ENCODE peak calls at places on chromosomes 4 and X, in four cellular contexts. X is IMR-90, L is PC-3, J is mammary epithelial cell. K is an unnamed sample. For H3K4me1 and H3K27me3, the result is how much of the 10 kb centered on the place peaks cover.

GRCh38 chrX:1400731-1401471 is 9.0 kb upstream of the SLC25A6 start:
- DNase-seq in X (no peak), L (no peak), J (no peak), K (peak)

GRCh38 chrX:77519765-77520164 is 72.6 kb downstream of the FGF16 start:
- DNase-seq in X (no peak), L (no peak), J (no peak), K (no peak)

GRCh38 chr4:41857225-41857624 is 78.0 kb upstream of the TMEM33 start:
- DNase-seq in X (no peak), L (no peak), J (no peak), K (no peak)

GRCh38 chr4:91935217-91935616 is 368.5 kb upstream of the GRID2 start:
- DNase-seq in X (no peak), L (no peak), J (no peak), K (peak)

GRCh38 chr4:79272761-79273160 is 53.1 kb downstream of the NAA11 start:
- DNase-seq in X (no peak), L (no peak), J (no peak), K (no peak)

GRCh38 chr4:172344266-172344772 is 531.1 kb downstream of the GALNTL6 start:
- DNase-seq in X (no peak), L (no peak), J (no peak), K (no peak)

GRCh38 chrX:94854251-94854650 is 1180.2 kb downstream of the FAM133A start:
- DNase-seq in X (no peak), L (no peak), J (no peak), K (no peak)

GRCh38 chr4:10192331-10192730 is 75.7 kb upstream of the WDR1 start:
- DNase-seq in X (no peak), L (no peak), J (peak), K (no peak)

GRCh38 chrX:111955916-111956315 is 79.9 kb downstream of the TRPC5OS start:
- DNase-seq in X (no peak), L (no peak), J (no peak), K (no peak)

GRCh38 chr4:184817494-184818215 is 8.1 kb downstream of the ACSL1 start:
- DNase-seq in X (no peak), L (no peak), J (no peak), K (no peak)

GRCh38 chr4:98711526-98711925 is 53.1 kb upstream of the TSPAN5 start:
- DNase-seq in X (no peak), L (no peak), J (no peak), K (no peak)

GRCh38 chrX:154059231-154059630 is 38.3 kb downstream of the MECP2 start:
- DNase-seq in X (no peak), L (no peak), J (no peak), K (no peak)

GRCh38 chr4:129623233-129623632 is 527.3 kb downstream of the C4orf33 start:
- DNase-seq in X (no peak), L (no peak), J (no peak), K (no peak)

GRCh38 chr4:139078926-139079325 is 63.3 kb downstream of the NOCT start:
- DNase-seq in X (no peak), L (no peak), J (no peak), K (no peak)

GRCh38 chr4:19381068-19381467 is 870.6 kb upstream of the SLIT2 start:
- DNase-seq in X (peak), L (peak), J (peak), K (no peak)

GRCh38 chrX:108223606-108224005 is 132.0 kb downstream of the ATG4A start:
- DNase-seq in X (no peak), L (no peak), J (no peak), K (no peak)

DNA sequence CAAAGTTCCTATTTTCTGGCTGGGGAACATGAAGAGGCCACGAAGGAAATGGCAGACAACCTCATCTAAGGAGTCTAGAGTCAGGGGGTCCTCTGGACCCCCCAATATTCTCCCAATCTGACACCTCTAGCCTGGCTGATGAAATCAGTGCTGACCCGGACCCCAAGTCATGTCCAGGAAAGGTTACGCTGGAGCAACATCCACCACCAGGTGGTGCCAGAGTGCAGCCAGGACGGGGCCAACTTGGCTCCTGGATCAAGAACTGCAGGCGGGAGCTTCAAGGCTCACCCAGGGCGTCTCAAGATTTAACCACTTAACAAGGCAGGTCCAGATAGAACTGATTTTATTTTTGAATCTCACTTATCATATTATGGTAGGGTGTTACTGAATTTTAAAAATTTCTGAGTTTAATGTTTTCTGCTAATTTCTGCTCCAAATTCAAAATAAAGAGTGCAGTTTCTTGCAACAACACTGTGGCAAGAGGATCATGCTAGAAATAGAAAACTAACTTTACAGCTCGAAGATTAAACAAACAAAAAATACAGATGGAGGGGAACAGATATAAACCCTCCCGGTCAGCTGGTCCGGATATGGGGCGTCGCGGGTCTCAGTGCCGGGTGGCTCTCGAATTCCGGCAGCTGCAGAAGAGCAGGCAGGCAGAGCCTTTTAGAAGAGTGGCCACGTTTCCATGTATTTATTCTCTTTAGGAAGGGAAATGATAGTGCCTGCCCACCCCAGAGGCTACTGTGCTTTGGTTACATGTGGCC is 135.5 kb downstream of the AFAP1 start:
- DNase-seq in X (peak), L (peak), J (peak), K (peak)
- H3K9ac ChIP-seq in X (peak), L (no peak), J (no peak), K (no peak)

DNA sequence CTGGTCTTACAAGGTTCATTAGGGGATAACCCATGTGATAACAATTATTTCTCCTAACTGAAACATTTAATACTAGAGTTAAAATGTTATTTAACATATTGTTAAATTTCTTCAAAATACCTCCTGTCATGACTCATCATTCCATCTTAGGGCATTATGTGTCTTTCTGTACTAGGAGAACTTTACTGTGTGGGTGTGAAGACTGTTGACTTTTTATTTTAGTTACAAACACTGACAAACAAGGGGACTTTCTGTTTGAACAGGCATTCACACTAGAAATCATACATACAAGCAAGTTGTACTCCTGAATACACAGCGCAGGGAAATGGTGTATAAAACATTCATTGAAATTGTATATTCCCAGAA is 175.9 kb downstream of the FBXW7 start:
- DNase-seq in X (peak), L (peak), J (no peak), K (no peak)
- H3K4me1 ChIP-seq in X (under half), L (under half), J (under half), K (under half)

GRCh38 chrX:134880866-134881265 is 109.9 kb upstream of the SMIM10 start:
- DNase-seq in X (peak), L (no peak), J (no peak), K (no peak)

GRCh38 chrX:134883134-134883700 is 107.6 kb upstream of the SMIM10 start:
- DNase-seq in X (no peak), L (peak), J (no peak), K (no peak)

GRCh38 chrX:134891652-134892051 is 99.1 kb upstream of the SMIM10 start:
- DNase-seq in X (peak), L (no peak), J (no peak), K (no peak)

GRCh38 chrX:134885336-134886016 is 105.3 kb upstream of the SMIM10 start:
- DNase-seq in X (no peak), L (peak), J (no peak), K (no peak)

GRCh38 chrX:134886201-134886600 is 104.6 kb upstream of the SMIM10 start:
- DNase-seq in X (peak), L (peak), J (peak), K (peak)
- H3K27me3 ChIP-seq in X (under half), L (under half), J (under half), K (under half)

DNA sequence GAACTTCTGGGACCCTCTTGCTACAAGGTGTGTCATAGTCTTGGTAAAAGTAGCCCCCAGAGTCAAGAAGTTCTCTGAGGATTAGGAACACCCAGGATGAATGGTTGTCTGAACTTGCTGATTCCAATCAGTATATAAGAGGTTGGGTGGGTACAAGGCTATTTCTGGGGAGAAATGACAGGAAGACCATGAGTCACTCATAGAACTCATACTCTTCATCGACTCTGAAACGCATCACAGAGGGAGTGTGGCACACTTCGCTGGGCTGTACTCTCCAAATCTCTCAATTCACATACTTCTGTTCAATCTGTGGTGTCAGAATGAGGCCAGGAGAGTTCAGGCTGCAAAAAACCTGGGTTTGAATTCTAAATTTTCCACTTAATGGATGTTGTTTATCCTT is 193.2 kb upstream of the LEF1 start:
- DNase-seq in X (no peak), L (no peak), J (no peak), K (no peak)
- H3K9ac ChIP-seq in X (no peak), L (no peak), J (no peak), K (no peak)

GRCh38 chrX:97267916-97268680 is 384.4 kb downstream of the RPA4 start:
- DNase-seq in X (peak), L (no peak), J (no peak), K (no peak)
- H3K4me1 ChIP-seq in X (under half), L (under half), J (under half), K (under half)

GRCh38 chr4:5899396-5899795 is 6.5 kb upstream of the CRMP1 start:
- DNase-seq in X (no peak), L (no peak), J (no peak), K (no peak)
- H3K27me3 ChIP-seq in X (under half), L (half or more), J (under half), K (under half)

DNA sequence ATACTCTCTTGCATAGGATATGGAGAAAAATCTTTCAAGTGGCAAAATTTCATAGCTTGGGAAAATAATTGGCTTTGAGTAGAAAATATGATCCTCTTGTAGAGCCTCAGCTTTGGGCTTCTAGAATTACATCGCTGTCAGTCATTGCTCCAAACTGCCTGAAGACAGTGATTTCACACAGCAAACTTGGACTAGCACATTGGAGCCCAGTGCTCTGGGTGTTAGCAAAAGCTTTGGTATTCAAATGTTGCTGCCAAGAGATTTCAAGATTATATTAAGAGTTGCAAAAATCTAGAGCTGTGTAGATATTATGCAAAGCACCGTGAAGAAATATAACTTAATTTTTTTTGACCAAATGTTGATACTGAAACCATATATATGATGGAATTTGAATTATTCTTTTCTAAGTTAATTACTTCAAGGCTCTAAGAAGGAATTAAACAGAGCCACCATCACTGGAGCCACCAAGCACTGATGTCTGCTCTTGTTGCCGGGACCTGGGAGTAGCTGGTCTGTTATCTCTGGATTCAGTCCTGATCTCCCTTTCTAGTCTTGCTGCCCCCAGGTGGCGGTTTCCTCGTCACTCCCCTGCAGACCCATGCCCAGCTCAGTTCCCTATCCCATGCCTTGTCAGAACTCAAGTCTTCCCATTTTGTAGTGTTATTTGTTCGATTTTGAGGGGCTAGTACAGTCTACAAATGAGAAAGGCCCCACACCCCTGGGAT is 260.7 kb upstream of the SFRP2 start:
- DNase-seq in X (no peak), L (peak), J (peak), K (peak)
- H3K9ac ChIP-seq in X (no peak), L (no peak), J (no peak), K (no peak)

K was measured in endodermal cell.